ENCODE peak calls at places on chromosomes 3 and 15, in seven cellular contexts. One of them, this sample, is unnamed.

GRCh38 chr15:65362491-65362890 is 15.3 kb downstream of the IGDCC3 start:
- DNase-seq in fibroblast of the aortic adventitia: no peak
- DNase-seq in CD8-positive, alpha-beta T cell: no peak
- DNase-seq in tibial nerve: no peak
- DNase-seq in activated CD8-positive, alpha-beta T cell treated with anti-CD3 and anti-CD28 coated beads for 36 hours: no peak
- DNase-seq in thoracic aorta: no peak
- DNase-seq in cardiac muscle cell: no peak
- DNase-seq in this sample: no peak

GRCh38 chr3:117306299-117306698 is 596.7 kb downstream of the TUSC7 start:
- DNase-seq in fibroblast of the aortic adventitia: no peak
- DNase-seq in CD8-positive, alpha-beta T cell: no peak
- DNase-seq in tibial nerve: no peak
- DNase-seq in activated CD8-positive, alpha-beta T cell treated with anti-CD3 and anti-CD28 coated beads for 36 hours: no peak
- DNase-seq in thoracic aorta: no peak
- DNase-seq in cardiac muscle cell: no peak
- DNase-seq in this sample: no peak

GRCh38 chr15:88399021-88399685 is 68.0 kb downstream of the MRPL46 start:
- DNase-seq in fibroblast of the aortic adventitia: no peak
- DNase-seq in CD8-positive, alpha-beta T cell: no peak
- DNase-seq in tibial nerve: no peak
- DNase-seq in activated CD8-positive, alpha-beta T cell treated with anti-CD3 and anti-CD28 coated beads for 36 hours: no peak
- DNase-seq in thoracic aorta: no peak
- DNase-seq in cardiac muscle cell: no peak
- DNase-seq in this sample: no peak

GRCh38 chr3:157318639-157319288 is 117.9 kb upstream of the PTX3 start:
- DNase-seq in fibroblast of the aortic adventitia: no peak
- DNase-seq in CD8-positive, alpha-beta T cell: no peak
- DNase-seq in tibial nerve: no peak
- DNase-seq in activated CD8-positive, alpha-beta T cell treated with anti-CD3 and anti-CD28 coated beads for 36 hours: no peak
- DNase-seq in thoracic aorta: no peak
- DNase-seq in cardiac muscle cell: no peak
- DNase-seq in this sample: no peak

GRCh38 chr3:71254658-71255057 is 328.9 kb downstream of the FOXP1 start:
- DNase-seq in fibroblast of the aortic adventitia: peak
- DNase-seq in CD8-positive, alpha-beta T cell: no peak
- DNase-seq in tibial nerve: no peak
- DNase-seq in activated CD8-positive, alpha-beta T cell treated with anti-CD3 and anti-CD28 coated beads for 36 hours: no peak
- DNase-seq in thoracic aorta: no peak
- DNase-seq in cardiac muscle cell: no peak
- DNase-seq in this sample: peak

GRCh38 chr3:7854721-7855120 is 646.9 kb upstream of the LMCD1 start:
- DNase-seq in fibroblast of the aortic adventitia: no peak
- DNase-seq in CD8-positive, alpha-beta T cell: no peak
- DNase-seq in tibial nerve: no peak
- DNase-seq in activated CD8-positive, alpha-beta T cell treated with anti-CD3 and anti-CD28 coated beads for 36 hours: no peak
- DNase-seq in thoracic aorta: no peak
- DNase-seq in cardiac muscle cell: no peak
- DNase-seq in this sample: no peak

GRCh38 chr3:123421353-123422174 is 27.3 kb downstream of the ADCY5 start:
- DNase-seq in fibroblast of the aortic adventitia: no peak
- DNase-seq in CD8-positive, alpha-beta T cell: no peak
- DNase-seq in tibial nerve: peak
- DNase-seq in activated CD8-positive, alpha-beta T cell treated with anti-CD3 and anti-CD28 coated beads for 36 hours: peak
- DNase-seq in thoracic aorta: no peak
- DNase-seq in cardiac muscle cell: no peak
- DNase-seq in this sample: no peak

GRCh38 chr3:126033051-126033745 is 50.7 kb downstream of the SLC41A3 start:
- DNase-seq in fibroblast of the aortic adventitia: no peak
- DNase-seq in CD8-positive, alpha-beta T cell: no peak
- DNase-seq in tibial nerve: no peak
- DNase-seq in activated CD8-positive, alpha-beta T cell treated with anti-CD3 and anti-CD28 coated beads for 36 hours: no peak
- DNase-seq in thoracic aorta: no peak
- DNase-seq in cardiac muscle cell: no peak
- DNase-seq in this sample: no peak

GRCh38 chr3:39097716-39098472 is 9.5 kb downstream of the GORASP1 start:
- DNase-seq in fibroblast of the aortic adventitia: no peak
- DNase-seq in CD8-positive, alpha-beta T cell: no peak
- DNase-seq in tibial nerve: no peak
- DNase-seq in activated CD8-positive, alpha-beta T cell treated with anti-CD3 and anti-CD28 coated beads for 36 hours: no peak
- DNase-seq in thoracic aorta: no peak
- DNase-seq in cardiac muscle cell: no peak
- DNase-seq in this sample: no peak

GRCh38 chr3:151501905-151502615 is 41.2 kb upstream of the IGSF10 start:
- DNase-seq in fibroblast of the aortic adventitia: peak
- DNase-seq in CD8-positive, alpha-beta T cell: no peak
- DNase-seq in tibial nerve: no peak
- DNase-seq in activated CD8-positive, alpha-beta T cell treated with anti-CD3 and anti-CD28 coated beads for 36 hours: no peak
- DNase-seq in thoracic aorta: no peak
- DNase-seq in cardiac muscle cell: no peak
- DNase-seq in this sample: no peak

GRCh38 chr15:70596354-70597055 is 166.9 kb downstream of the UACA start:
- DNase-seq in fibroblast of the aortic adventitia: peak
- DNase-seq in CD8-positive, alpha-beta T cell: no peak
- DNase-seq in tibial nerve: no peak
- DNase-seq in activated CD8-positive, alpha-beta T cell treated with anti-CD3 and anti-CD28 coated beads for 36 hours: peak
- DNase-seq in thoracic aorta: no peak
- DNase-seq in cardiac muscle cell: no peak
- DNase-seq in this sample: peak

GRCh38 chr15:101062471-101063171 is 143.5 kb downstream of the LRRK1 start:
- DNase-seq in fibroblast of the aortic adventitia: no peak
- DNase-seq in CD8-positive, alpha-beta T cell: no peak
- DNase-seq in tibial nerve: no peak
- DNase-seq in activated CD8-positive, alpha-beta T cell treated with anti-CD3 and anti-CD28 coated beads for 36 hours: no peak
- DNase-seq in thoracic aorta: no peak
- DNase-seq in cardiac muscle cell: no peak
- DNase-seq in this sample: no peak

GRCh38 chr3:133538154-133538553 is 35.3 kb upstream of the CDV3 start:
- DNase-seq in fibroblast of the aortic adventitia: no peak
- DNase-seq in CD8-positive, alpha-beta T cell: no peak
- DNase-seq in tibial nerve: no peak
- DNase-seq in activated CD8-positive, alpha-beta T cell treated with anti-CD3 and anti-CD28 coated beads for 36 hours: no peak
- DNase-seq in thoracic aorta: no peak
- DNase-seq in cardiac muscle cell: no peak
- DNase-seq in this sample: no peak

GRCh38 chr3:124780767-124781485 is 50.7 kb downstream of the UMPS start:
- DNase-seq in fibroblast of the aortic adventitia: peak
- DNase-seq in CD8-positive, alpha-beta T cell: no peak
- DNase-seq in tibial nerve: peak
- DNase-seq in activated CD8-positive, alpha-beta T cell treated with anti-CD3 and anti-CD28 coated beads for 36 hours: no peak
- DNase-seq in thoracic aorta: peak
- DNase-seq in cardiac muscle cell: peak
- DNase-seq in this sample: no peak

GRCh38 chr3:170941551-170941950 is 33.1 kb upstream of the EIF5A2 start:
- DNase-seq in fibroblast of the aortic adventitia: no peak
- DNase-seq in CD8-positive, alpha-beta T cell: no peak
- DNase-seq in tibial nerve: no peak
- DNase-seq in activated CD8-positive, alpha-beta T cell treated with anti-CD3 and anti-CD28 coated beads for 36 hours: no peak
- DNase-seq in thoracic aorta: no peak
- DNase-seq in cardiac muscle cell: no peak
- DNase-seq in this sample: no peak

GRCh38 chr3:161412117-161412516 is 40.8 kb upstream of the SPTSSB start:
- DNase-seq in fibroblast of the aortic adventitia: no peak
- DNase-seq in CD8-positive, alpha-beta T cell: no peak
- DNase-seq in tibial nerve: no peak
- DNase-seq in activated CD8-positive, alpha-beta T cell treated with anti-CD3 and anti-CD28 coated beads for 36 hours: no peak
- DNase-seq in thoracic aorta: no peak
- DNase-seq in cardiac muscle cell: no peak
- DNase-seq in this sample: no peak

GRCh38 chr15:35393403-35393802 is 152.6 kb downstream of the DPH6 start:
- DNase-seq in fibroblast of the aortic adventitia: no peak
- DNase-seq in CD8-positive, alpha-beta T cell: no peak
- DNase-seq in tibial nerve: no peak
- DNase-seq in activated CD8-positive, alpha-beta T cell treated with anti-CD3 and anti-CD28 coated beads for 36 hours: no peak
- DNase-seq in thoracic aorta: no peak
- DNase-seq in cardiac muscle cell: no peak
- DNase-seq in this sample: no peak

GRCh38 chr15:27260523-27260922 is 289.5 kb downstream of the GABRG3 start:
- DNase-seq in fibroblast of the aortic adventitia: no peak
- DNase-seq in CD8-positive, alpha-beta T cell: no peak
- DNase-seq in tibial nerve: no peak
- DNase-seq in activated CD8-positive, alpha-beta T cell treated with anti-CD3 and anti-CD28 coated beads for 36 hours: no peak
- DNase-seq in thoracic aorta: no peak
- DNase-seq in cardiac muscle cell: no peak
- DNase-seq in this sample: no peak

GRCh38 chr15:77064539-77065308 is 6.2 kb downstream of the TSPAN3 start:
- DNase-seq in fibroblast of the aortic adventitia: no peak
- DNase-seq in CD8-positive, alpha-beta T cell: no peak
- DNase-seq in tibial nerve: no peak
- DNase-seq in activated CD8-positive, alpha-beta T cell treated with anti-CD3 and anti-CD28 coated beads for 36 hours: no peak
- DNase-seq in thoracic aorta: no peak
- DNase-seq in cardiac muscle cell: no peak
- DNase-seq in this sample: peak

GRCh38 chr15:92878593-92879053 is 21.5 kb upstream of the CHD2 start:
- DNase-seq in fibroblast of the aortic adventitia: no peak
- DNase-seq in CD8-positive, alpha-beta T cell: no peak
- DNase-seq in tibial nerve: no peak
- DNase-seq in activated CD8-positive, alpha-beta T cell treated with anti-CD3 and anti-CD28 coated beads for 36 hours: no peak
- DNase-seq in thoracic aorta: no peak
- DNase-seq in cardiac muscle cell: peak
- DNase-seq in this sample: no peak

GRCh38 chr15:66369773-66370651 is 13.5 kb upstream of the TIPIN start:
- DNase-seq in fibroblast of the aortic adventitia: peak
- DNase-seq in CD8-positive, alpha-beta T cell: peak
- DNase-seq in tibial nerve: no peak
- DNase-seq in activated CD8-positive, alpha-beta T cell treated with anti-CD3 and anti-CD28 coated beads for 36 hours: peak
- DNase-seq in thoracic aorta: no peak
- DNase-seq in cardiac muscle cell: no peak
- DNase-seq in this sample: no peak

GRCh38 chr15:29713784-29714183 is 108.5 kb downstream of the TJP1 start:
- DNase-seq in fibroblast of the aortic adventitia: no peak
- DNase-seq in CD8-positive, alpha-beta T cell: no peak
- DNase-seq in tibial nerve: no peak
- DNase-seq in activated CD8-positive, alpha-beta T cell treated with anti-CD3 and anti-CD28 coated beads for 36 hours: no peak
- DNase-seq in thoracic aorta: no peak
- DNase-seq in cardiac muscle cell: no peak
- DNase-seq in this sample: no peak
- TF ChIP-seq CTCF in fibroblast of the aortic adventitia: no peak
- TF ChIP-seq CTCF in CD8-positive, alpha-beta T cell: no peak
- TF ChIP-seq CTCF in tibial nerve: no peak
- TF ChIP-seq CTCF in activated CD8-positive, alpha-beta T cell treated with anti-CD3 and anti-CD28 coated beads for 36 hours: no peak
- TF ChIP-seq CTCF in thoracic aorta: no peak
- TF ChIP-seq CTCF in cardiac muscle cell: no peak
- TF ChIP-seq CTCF in this sample: no peak

GRCh38 chr3:155963557-155963956 is 93.1 kb downstream of the GMPS start:
- DNase-seq in fibroblast of the aortic adventitia: peak
- DNase-seq in CD8-positive, alpha-beta T cell: no peak
- DNase-seq in tibial nerve: no peak
- DNase-seq in activated CD8-positive, alpha-beta T cell treated with anti-CD3 and anti-CD28 coated beads for 36 hours: no peak
- DNase-seq in thoracic aorta: no peak
- DNase-seq in cardiac muscle cell: no peak
- DNase-seq in this sample: no peak

GRCh38 chr3:155956508-155957411 is 86.3 kb downstream of the GMPS start:
- DNase-seq in fibroblast of the aortic adventitia: no peak
- DNase-seq in CD8-positive, alpha-beta T cell: no peak
- DNase-seq in tibial nerve: no peak
- DNase-seq in activated CD8-positive, alpha-beta T cell treated with anti-CD3 and anti-CD28 coated beads for 36 hours: no peak
- DNase-seq in thoracic aorta: no peak
- DNase-seq in cardiac muscle cell: no peak
- DNase-seq in this sample: no peak

GRCh38 chr3:155957412-155957880 is 87.0 kb downstream of the GMPS start:
- DNase-seq in fibroblast of the aortic adventitia: no peak
- DNase-seq in CD8-positive, alpha-beta T cell: no peak
- DNase-seq in tibial nerve: no peak
- DNase-seq in activated CD8-positive, alpha-beta T cell treated with anti-CD3 and anti-CD28 coated beads for 36 hours: no peak
- DNase-seq in thoracic aorta: no peak
- DNase-seq in cardiac muscle cell: no peak
- DNase-seq in this sample: no peak

GRCh38 chr3:155958676-155959075 is 88.2 kb downstream of the GMPS start:
- DNase-seq in fibroblast of the aortic adventitia: no peak
- DNase-seq in CD8-positive, alpha-beta T cell: no peak
- DNase-seq in tibial nerve: no peak
- DNase-seq in activated CD8-positive, alpha-beta T cell treated with anti-CD3 and anti-CD28 coated beads for 36 hours: no peak
- DNase-seq in thoracic aorta: no peak
- DNase-seq in cardiac muscle cell: no peak
- DNase-seq in this sample: no peak

GRCh38 chr3:155960060-155960459 is 89.6 kb downstream of the GMPS start:
- DNase-seq in fibroblast of the aortic adventitia: peak
- DNase-seq in CD8-positive, alpha-beta T cell: no peak
- DNase-seq in tibial nerve: no peak
- DNase-seq in activated CD8-positive, alpha-beta T cell treated with anti-CD3 and anti-CD28 coated beads for 36 hours: no peak
- DNase-seq in thoracic aorta: no peak
- DNase-seq in cardiac muscle cell: no peak
- DNase-seq in this sample: no peak
- TF ChIP-seq CTCF in fibroblast of the aortic adventitia: no peak
- TF ChIP-seq CTCF in CD8-positive, alpha-beta T cell: no peak
- TF ChIP-seq CTCF in tibial nerve: no peak
- TF ChIP-seq CTCF in activated CD8-positive, alpha-beta T cell treated with anti-CD3 and anti-CD28 coated beads for 36 hours: no peak
- TF ChIP-seq CTCF in thoracic aorta: no peak
- TF ChIP-seq CTCF in cardiac muscle cell: no peak
- TF ChIP-seq CTCF in this sample: no peak

GRCh38 chr3:48432411-48433371 is 2.8 kb upstream of the PLXNB1 start:
- DNase-seq in fibroblast of the aortic adventitia: no peak
- DNase-seq in CD8-positive, alpha-beta T cell: no peak
- DNase-seq in tibial nerve: no peak
- DNase-seq in activated CD8-positive, alpha-beta T cell treated with anti-CD3 and anti-CD28 coated beads for 36 hours: no peak
- DNase-seq in thoracic aorta: no peak
- DNase-seq in cardiac muscle cell: no peak
- DNase-seq in this sample: no peak
- TF ChIP-seq CTCF in fibroblast of the aortic adventitia: no peak
- TF ChIP-seq CTCF in CD8-positive, alpha-beta T cell: no peak
- TF ChIP-seq CTCF in tibial nerve: no peak
- TF ChIP-seq CTCF in activated CD8-positive, alpha-beta T cell treated with anti-CD3 and anti-CD28 coated beads for 36 hours: no peak
- TF ChIP-seq CTCF in thoracic aorta: no peak
- TF ChIP-seq CTCF in cardiac muscle cell: no peak
- TF ChIP-seq CTCF in this sample: peak

GRCh38 chr3:187949093-187949820 is 204.0 kb upstream of the BCL6 start:
- DNase-seq in fibroblast of the aortic adventitia: no peak
- DNase-seq in CD8-positive, alpha-beta T cell: no peak
- DNase-seq in tibial nerve: no peak
- DNase-seq in activated CD8-positive, alpha-beta T cell treated with anti-CD3 and anti-CD28 coated beads for 36 hours: no peak
- DNase-seq in thoracic aorta: no peak
- DNase-seq in cardiac muscle cell: no peak
- DNase-seq in this sample: no peak
- TF ChIP-seq CTCF in fibroblast of the aortic adventitia: no peak
- TF ChIP-seq CTCF in CD8-positive, alpha-beta T cell: no peak
- TF ChIP-seq CTCF in tibial nerve: no peak
- TF ChIP-seq CTCF in activated CD8-positive, alpha-beta T cell treated with anti-CD3 and anti-CD28 coated beads for 36 hours: no peak
- TF ChIP-seq CTCF in thoracic aorta: no peak
- TF ChIP-seq CTCF in cardiac muscle cell: no peak
- TF ChIP-seq CTCF in this sample: no peak

DNA sequence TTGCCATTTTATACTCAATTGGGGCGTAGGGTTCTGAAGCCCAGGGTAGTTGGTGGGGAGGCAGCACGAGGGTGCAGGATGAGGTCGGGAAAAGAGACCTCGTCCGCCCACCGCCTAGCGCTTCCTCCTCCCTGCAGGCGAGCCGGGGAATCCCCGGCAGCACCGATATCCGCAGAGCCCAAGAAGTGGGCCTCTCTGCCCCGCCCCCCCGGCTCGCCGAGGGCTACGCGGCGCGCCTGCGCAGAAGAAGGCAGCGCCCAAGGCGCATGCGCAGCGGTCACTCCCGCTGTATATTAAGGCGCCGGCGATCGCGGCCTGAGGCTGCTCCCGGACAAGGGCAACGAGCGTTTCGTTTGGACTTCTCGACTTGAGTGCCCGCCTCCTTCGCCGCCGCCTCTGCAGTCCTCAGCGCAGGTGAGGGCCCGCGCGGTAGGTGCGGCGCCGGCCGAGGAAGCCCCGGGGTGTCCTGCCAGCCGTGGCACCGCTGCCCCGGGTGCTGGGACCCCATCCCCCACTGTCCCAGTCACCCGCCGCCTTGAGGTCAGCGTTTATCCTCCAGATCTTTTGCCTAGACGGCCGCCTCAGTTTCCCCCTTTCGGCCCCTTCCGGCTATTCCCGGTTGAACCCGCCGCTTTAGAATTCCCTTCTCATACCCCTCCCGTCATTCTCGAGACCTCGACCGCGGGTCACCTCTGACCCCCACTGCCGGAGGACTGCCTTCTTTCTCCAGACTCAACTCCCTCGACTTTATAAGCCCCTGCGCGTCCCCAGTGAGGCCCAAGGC is at the start of gene ALAS1:
- DNase-seq in fibroblast of the aortic adventitia: peak
- DNase-seq in CD8-positive, alpha-beta T cell: peak
- DNase-seq in tibial nerve: peak
- DNase-seq in activated CD8-positive, alpha-beta T cell treated with anti-CD3 and anti-CD28 coated beads for 36 hours: peak
- DNase-seq in thoracic aorta: peak
- DNase-seq in cardiac muscle cell: peak
- DNase-seq in this sample: no peak
- TF ChIP-seq CTCF in fibroblast of the aortic adventitia: no peak
- TF ChIP-seq CTCF in CD8-positive, alpha-beta T cell: no peak
- TF ChIP-seq CTCF in tibial nerve: no peak
- TF ChIP-seq CTCF in activated CD8-positive, alpha-beta T cell treated with anti-CD3 and anti-CD28 coated beads for 36 hours: no peak
- TF ChIP-seq CTCF in thoracic aorta: peak
- TF ChIP-seq CTCF in cardiac muscle cell: no peak
- TF ChIP-seq CTCF in this sample: no peak